ENCODE peak calls at places on chromosomes 6 and 20, in eight cellular contexts. X, D, L, I, J, P, W and V are unnamed samples.
A peak's percentile ranks its signal among the peaks of the same experiment; 100 is the strongest.

GRCh38 chr20:4014031-4014474 is 1.3 kb downstream of the RNF24 start:
- DNase-seq in X (peak; percentile 79), D (no peak), P (no peak), I (peak; percentile 69), J (no peak), L (peak; percentile 87), W (peak; percentile 65), V (no peak)

GRCh38 chr6:167462913-167463312 is 138.0 kb downstream of the TTLL2 start:
- DNase-seq in L (no peak), P (no peak), X (no peak), J (no peak), D (no peak), W (no peak), I (no peak), V (no peak)

GRCh38 chr6:139115980-139116758 is 18.7 kb upstream of the HECA start:
- DNase-seq in L (no peak), I (no peak), P (no peak), D (no peak), J (no peak), X (no peak), W (no peak), V (no peak)

GRCh38 chr6:68695403-68695802 is 60.3 kb downstream of the ADGRB3 start:
- DNase-seq in I (no peak), X (no peak), P (no peak), J (no peak), D (no peak), L (no peak), W (no peak), V (no peak)

GRCh38 chr6:7467007-7467897 is 74.2 kb upstream of the DSP start:
- DNase-seq in D (no peak), L (peak; percentile 19), X (peak; percentile 34), P (no peak), W (no peak), I (peak; percentile 53), J (no peak), V (no peak)

GRCh38 chr6:170251776-170252571 is 38.9 kb downstream of the DLL1 start:
- DNase-seq in W (no peak), J (no peak), D (no peak), I (no peak), P (no peak), L (no peak), X (no peak), V (no peak)

GRCh38 chr20:3218307-3218988 is 9.2 kb downstream of the ITPA start:
- DNase-seq in D (peak; percentile 40), I (peak; percentile 70), W (peak; percentile 72), L (peak; percentile 63), P (peak; percentile 55), X (no peak), J (peak; percentile 61), V (no peak)

GRCh38 chr6:105596284-105596755 is 193.4 kb upstream of the PREP start:
- DNase-seq in X (peak; percentile 99), D (no peak), I (no peak), L (peak; percentile 92), W (no peak), P (no peak), J (no peak), V (no peak)

GRCh38 chr6:21634582-21634981 is 41.0 kb downstream of the SOX4 start:
- DNase-seq in W (no peak), X (peak; percentile 98), P (no peak), L (peak; percentile 88), I (peak; percentile 11), D (no peak), J (no peak), V (no peak)

GRCh38 chr20:36827541-36828279 is 48.2 kb upstream of the TLDC2 start:
- DNase-seq in X (no peak), P (peak; percentile 57), W (no peak), L (no peak), J (peak; percentile 66), D (no peak), I (peak; percentile 86), V (no peak)

DNA sequence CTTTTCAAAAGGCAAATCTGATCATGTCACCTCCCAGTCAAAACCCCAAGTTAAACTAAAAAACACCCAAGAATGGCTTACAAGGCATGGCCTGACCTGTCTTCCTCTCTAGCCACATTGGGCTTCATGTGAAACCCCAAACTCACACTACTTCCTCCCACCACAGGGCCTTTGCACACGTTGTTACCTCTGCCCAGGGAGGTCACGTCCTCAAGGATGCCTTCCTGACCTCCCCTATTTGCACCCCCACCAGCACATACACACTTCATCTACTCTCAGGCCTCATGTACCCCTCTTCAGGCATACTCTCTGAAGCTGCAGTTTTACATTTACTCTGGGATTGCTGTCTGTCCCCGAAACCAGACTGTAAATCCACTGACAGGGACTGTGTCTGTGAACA is 6.1 kb downstream of the EZR start:
- DNase-seq in J (no peak), P (no peak), X (no peak), W (no peak), I (no peak), D (peak; percentile 20), L (no peak), V (no peak)
- H3K4me1 ChIP-seq in J (peaks cover 100% of the 10 kb centered on the region), P (peaks cover 93% of the 10 kb centered on the region), X (peaks cover 13% of the 10 kb centered on the region), W (peaks cover 14% of the 10 kb centered on the region), I (peaks cover 58% of the 10 kb centered on the region), D (peaks cover 43% of the 10 kb centered on the region), L (peaks cover 81% of the 10 kb centered on the region), V (peaks cover 7% of the 10 kb centered on the region)

GRCh38 chr20:6038256-6038655 is 15.6 kb downstream of the LRRN4 start:
- DNase-seq in X (no peak), W (no peak), P (peak; percentile 54), L (no peak), D (no peak), J (peak; percentile 40), I (no peak), V (no peak)

GRCh38 chr20:6040958-6041807 is 12.7 kb downstream of the LRRN4 start:
- DNase-seq in X (no peak), L (no peak), I (no peak), J (no peak), P (no peak), W (no peak), D (no peak), V (no peak)

GRCh38 chr20:6040540-6040939 is 13.3 kb downstream of the LRRN4 start:
- DNase-seq in W (no peak), P (no peak), D (no peak), I (no peak), L (no peak), X (no peak), J (no peak), V (no peak)

GRCh38 chr20:6041808-6042265 is 12.0 kb downstream of the LRRN4 start:
- DNase-seq in I (no peak), X (no peak), W (no peak), J (no peak), D (no peak), L (no peak), P (no peak), V (no peak)

DNA sequence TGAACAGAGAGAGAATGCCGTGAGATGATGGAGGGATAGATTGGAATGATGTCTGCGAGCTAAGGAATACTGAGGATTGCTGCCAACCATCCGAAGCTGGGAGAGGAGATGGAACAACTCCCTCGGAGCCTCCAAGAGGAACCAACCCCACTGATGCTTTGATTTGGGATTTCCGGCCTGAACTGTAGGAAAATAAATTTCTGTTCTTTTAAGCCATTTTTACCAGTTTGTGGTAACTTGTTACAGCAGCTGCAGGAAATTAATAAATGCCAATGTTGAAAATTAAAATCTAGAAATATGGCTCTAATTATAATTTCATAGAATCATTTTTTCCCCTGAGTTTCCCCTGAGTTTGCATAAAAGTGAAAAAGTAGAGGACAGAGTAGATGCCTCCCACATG is 14.1 kb downstream of the LRRN4 start:
- DNase-seq in D (no peak), J (no peak), W (no peak), I (no peak), P (no peak), X (no peak), L (no peak), V (no peak)
- H3K4me1 ChIP-seq in D (no peaks in the 10 kb centered on the region), J (peaks cover 38% of the 10 kb centered on the region), W (peaks cover 6% of the 10 kb centered on the region), I (no peaks in the 10 kb centered on the region), P (peaks cover 20% of the 10 kb centered on the region), X (no peaks in the 10 kb centered on the region), L (no peaks in the 10 kb centered on the region), V (no peaks in the 10 kb centered on the region)

GRCh38 chr20:35738410-35739179 is 3.5 kb downstream of the RBM39 start:
- DNase-seq in D (no peak), W (no peak), P (no peak), L (no peak), X (no peak), J (no peak), I (no peak), V (no peak)
- H3K4me1 ChIP-seq in D (peaks cover 22% of the 10 kb centered on the region), W (peaks cover 26% of the 10 kb centered on the region), P (peaks cover 80% of the 10 kb centered on the region), L (peaks cover 63% of the 10 kb centered on the region), X (peaks cover 7% of the 10 kb centered on the region), J (peaks cover 96% of the 10 kb centered on the region), I (peaks cover 43% of the 10 kb centered on the region), V (no peaks in the 10 kb centered on the region)

GRCh38 chr6:53195048-53195447 is 46.4 kb upstream of the GCM1 start:
- DNase-seq in P (no peak), X (no peak), J (no peak), D (no peak), I (no peak), W (no peak), L (no peak), V (no peak)
- H3K4me1 ChIP-seq in P (peaks cover 9% of the 10 kb centered on the region), X (no peaks in the 10 kb centered on the region), J (peaks cover 9% of the 10 kb centered on the region), D (no peaks in the 10 kb centered on the region), I (peaks cover 8% of the 10 kb centered on the region), W (no peaks in the 10 kb centered on the region), L (no peaks in the 10 kb centered on the region), V (no peaks in the 10 kb centered on the region)